ENCODE peak calls at places on chromosomes 13 and 19, in nine cellular contexts. One of them, this sample, is unnamed.

GRCh38 chr19:15989889-15990288 is 41.1 kb downstream of the OR10H4 start:
- DNase-seq in Calu3: no peak
- DNase-seq in stimulated activated CD4-positive, alpha-beta T cell treated with anti-CD3 and anti-CD28 coated beads, Interleukin-1b, Interleukin-23, amount 100 ng/mL, for 1 hour: no peak
- DNase-seq in C1 segment of cervical spinal cord: no peak
- DNase-seq in osteocyte: no peak
- DNase-seq in EL: no peak
- DNase-seq in SW480: no peak
- DNase-seq in adrenal gland: no peak
- DNase-seq in CD4-positive, alpha-beta T cell: no peak
- DNase-seq in this sample: no peak

GRCh38 chr13:29361716-29362115 is 233.8 kb downstream of the SLC7A1 start:
- DNase-seq in CD4-positive, alpha-beta T cell: no peak
- DNase-seq in SW480: no peak
- DNase-seq in stimulated activated CD4-positive, alpha-beta T cell treated with anti-CD3 and anti-CD28 coated beads, Interleukin-1b, Interleukin-23, amount 100 ng/mL, for 1 hour: no peak
- DNase-seq in EL: no peak
- DNase-seq in adrenal gland: no peak
- DNase-seq in Calu3: no peak
- DNase-seq in C1 segment of cervical spinal cord: no peak
- DNase-seq in osteocyte: no peak
- DNase-seq in this sample: no peak

GRCh38 chr19:45908956-45909355 is 5.6 kb downstream of the NANOS2 start:
- DNase-seq in stimulated activated CD4-positive, alpha-beta T cell treated with anti-CD3 and anti-CD28 coated beads, Interleukin-1b, Interleukin-23, amount 100 ng/mL, for 1 hour: no peak
- DNase-seq in osteocyte: no peak
- DNase-seq in CD4-positive, alpha-beta T cell: no peak
- DNase-seq in Calu3: no peak
- DNase-seq in adrenal gland: no peak
- DNase-seq in EL: peak; percentile 30
- DNase-seq in SW480: no peak
- DNase-seq in C1 segment of cervical spinal cord: no peak
- DNase-seq in this sample: no peak

GRCh38 chr19:10817291-10818038 is 18.5 kb downstream of the TMED1 start:
- DNase-seq in Calu3: no peak
- DNase-seq in SW480: no peak
- DNase-seq in osteocyte: peak; percentile 92
- DNase-seq in stimulated activated CD4-positive, alpha-beta T cell treated with anti-CD3 and anti-CD28 coated beads, Interleukin-1b, Interleukin-23, amount 100 ng/mL, for 1 hour: no peak
- DNase-seq in CD4-positive, alpha-beta T cell: no peak
- DNase-seq in EL: peak; percentile 98
- DNase-seq in adrenal gland: no peak
- DNase-seq in C1 segment of cervical spinal cord: no peak
- DNase-seq in this sample: peak; percentile 77

GRCh38 chr19:33264881-33265445 is 37.4 kb downstream of the CEBPA start:
- DNase-seq in adrenal gland: no peak
- DNase-seq in Calu3: no peak
- DNase-seq in osteocyte: no peak
- DNase-seq in stimulated activated CD4-positive, alpha-beta T cell treated with anti-CD3 and anti-CD28 coated beads, Interleukin-1b, Interleukin-23, amount 100 ng/mL, for 1 hour: no peak
- DNase-seq in C1 segment of cervical spinal cord: no peak
- DNase-seq in SW480: no peak
- DNase-seq in CD4-positive, alpha-beta T cell: no peak
- DNase-seq in EL: no peak
- DNase-seq in this sample: no peak

GRCh38 chr13:81577601-81578000 is 1236.7 kb upstream of the SPRY2 start:
- DNase-seq in C1 segment of cervical spinal cord: no peak
- DNase-seq in Calu3: no peak
- DNase-seq in EL: no peak
- DNase-seq in SW480: no peak
- DNase-seq in CD4-positive, alpha-beta T cell: no peak
- DNase-seq in osteocyte: no peak
- DNase-seq in stimulated activated CD4-positive, alpha-beta T cell treated with anti-CD3 and anti-CD28 coated beads, Interleukin-1b, Interleukin-23, amount 100 ng/mL, for 1 hour: no peak
- DNase-seq in adrenal gland: no peak
- DNase-seq in this sample: no peak

GRCh38 chr13:97600438-97601080 is 166.6 kb downstream of the RAP2A start:
- DNase-seq in CD4-positive, alpha-beta T cell: no peak
- DNase-seq in C1 segment of cervical spinal cord: no peak
- DNase-seq in EL: peak; percentile 52
- DNase-seq in adrenal gland: no peak
- DNase-seq in SW480: peak; percentile 45
- DNase-seq in osteocyte: no peak
- DNase-seq in stimulated activated CD4-positive, alpha-beta T cell treated with anti-CD3 and anti-CD28 coated beads, Interleukin-1b, Interleukin-23, amount 100 ng/mL, for 1 hour: no peak
- DNase-seq in Calu3: no peak
- DNase-seq in this sample: no peak

GRCh38 chr19:38812004-38812840 is 523 bp downstream of the LGALS4 start:
- DNase-seq in Calu3: no peak
- DNase-seq in adrenal gland: no peak
- DNase-seq in SW480: no peak
- DNase-seq in EL: no peak
- DNase-seq in C1 segment of cervical spinal cord: no peak
- DNase-seq in osteocyte: no peak
- DNase-seq in CD4-positive, alpha-beta T cell: no peak
- DNase-seq in stimulated activated CD4-positive, alpha-beta T cell treated with anti-CD3 and anti-CD28 coated beads, Interleukin-1b, Interleukin-23, amount 100 ng/mL, for 1 hour: no peak
- DNase-seq in this sample: no peak

GRCh38 chr19:4108767-4109625 is 14.9 kb downstream of the MAP2K2 start:
- DNase-seq in C1 segment of cervical spinal cord: no peak
- DNase-seq in CD4-positive, alpha-beta T cell: peak; percentile 74
- DNase-seq in EL: no peak
- DNase-seq in Calu3: no peak
- DNase-seq in stimulated activated CD4-positive, alpha-beta T cell treated with anti-CD3 and anti-CD28 coated beads, Interleukin-1b, Interleukin-23, amount 100 ng/mL, for 1 hour: no peak
- DNase-seq in SW480: no peak
- DNase-seq in osteocyte: no peak
- DNase-seq in adrenal gland: no peak
- DNase-seq in this sample: no peak

GRCh38 chr13:103926118-103926517 is 859.9 kb upstream of the SLC10A2 start:
- DNase-seq in Calu3: no peak
- DNase-seq in CD4-positive, alpha-beta T cell: no peak
- DNase-seq in stimulated activated CD4-positive, alpha-beta T cell treated with anti-CD3 and anti-CD28 coated beads, Interleukin-1b, Interleukin-23, amount 100 ng/mL, for 1 hour: no peak
- DNase-seq in osteocyte: no peak
- DNase-seq in SW480: no peak
- DNase-seq in EL: no peak
- DNase-seq in C1 segment of cervical spinal cord: no peak
- DNase-seq in adrenal gland: no peak
- DNase-seq in this sample: no peak

GRCh38 chr13:52695856-52696255 is 43.2 kb downstream of the SUGT1 start:
- DNase-seq in stimulated activated CD4-positive, alpha-beta T cell treated with anti-CD3 and anti-CD28 coated beads, Interleukin-1b, Interleukin-23, amount 100 ng/mL, for 1 hour: no peak
- DNase-seq in adrenal gland: no peak
- DNase-seq in SW480: peak; percentile 9
- DNase-seq in osteocyte: no peak
- DNase-seq in EL: peak; percentile 5
- DNase-seq in C1 segment of cervical spinal cord: no peak
- DNase-seq in Calu3: no peak
- DNase-seq in CD4-positive, alpha-beta T cell: no peak
- DNase-seq in this sample: no peak

GRCh38 chr13:23715092-23715761 is 145.0 kb downstream of the TNFRSF19 start:
- DNase-seq in CD4-positive, alpha-beta T cell: no peak
- DNase-seq in Calu3: no peak
- DNase-seq in C1 segment of cervical spinal cord: no peak
- DNase-seq in EL: no peak
- DNase-seq in osteocyte: no peak
- DNase-seq in SW480: no peak
- DNase-seq in stimulated activated CD4-positive, alpha-beta T cell treated with anti-CD3 and anti-CD28 coated beads, Interleukin-1b, Interleukin-23, amount 100 ng/mL, for 1 hour: no peak
- DNase-seq in adrenal gland: no peak
- DNase-seq in this sample: no peak

GRCh38 chr19:15443838-15444237 is 5.9 kb downstream of the WIZ start:
- DNase-seq in C1 segment of cervical spinal cord: no peak
- DNase-seq in Calu3: no peak
- DNase-seq in EL: no peak
- DNase-seq in adrenal gland: no peak
- DNase-seq in CD4-positive, alpha-beta T cell: no peak
- DNase-seq in stimulated activated CD4-positive, alpha-beta T cell treated with anti-CD3 and anti-CD28 coated beads, Interleukin-1b, Interleukin-23, amount 100 ng/mL, for 1 hour: no peak
- DNase-seq in osteocyte: no peak
- DNase-seq in SW480: no peak
- DNase-seq in this sample: peak; percentile 77

GRCh38 chr13:76523740-76524382 is 362.3 kb downstream of the KCTD12 start:
- DNase-seq in Calu3: no peak
- DNase-seq in osteocyte: no peak
- DNase-seq in stimulated activated CD4-positive, alpha-beta T cell treated with anti-CD3 and anti-CD28 coated beads, Interleukin-1b, Interleukin-23, amount 100 ng/mL, for 1 hour: no peak
- DNase-seq in C1 segment of cervical spinal cord: no peak
- DNase-seq in EL: no peak
- DNase-seq in CD4-positive, alpha-beta T cell: no peak
- DNase-seq in adrenal gland: no peak
- DNase-seq in SW480: no peak
- DNase-seq in this sample: no peak

GRCh38 chr13:42567772-42568428 is 6.1 kb upstream of the TNFSF11 start:
- DNase-seq in osteocyte: no peak
- DNase-seq in C1 segment of cervical spinal cord: no peak
- DNase-seq in EL: no peak
- DNase-seq in Calu3: no peak
- DNase-seq in CD4-positive, alpha-beta T cell: no peak
- DNase-seq in stimulated activated CD4-positive, alpha-beta T cell treated with anti-CD3 and anti-CD28 coated beads, Interleukin-1b, Interleukin-23, amount 100 ng/mL, for 1 hour: no peak
- DNase-seq in SW480: no peak
- DNase-seq in adrenal gland: no peak
- DNase-seq in this sample: no peak

GRCh38 chr19:10086904-10087256 is 763 bp downstream of the SHFL start:
- DNase-seq in adrenal gland: no peak
- DNase-seq in SW480: no peak
- DNase-seq in C1 segment of cervical spinal cord: no peak
- DNase-seq in CD4-positive, alpha-beta T cell: peak; percentile 65
- DNase-seq in Calu3: no peak
- DNase-seq in osteocyte: no peak
- DNase-seq in EL: peak; percentile 27
- DNase-seq in stimulated activated CD4-positive, alpha-beta T cell treated with anti-CD3 and anti-CD28 coated beads, Interleukin-1b, Interleukin-23, amount 100 ng/mL, for 1 hour: no peak
- DNase-seq in this sample: no peak

GRCh38 chr19:4371209-4371897 is 28.0 kb downstream of the MPND start:
- DNase-seq in Calu3: no peak
- DNase-seq in EL: no peak
- DNase-seq in C1 segment of cervical spinal cord: no peak
- DNase-seq in SW480: peak; percentile 45
- DNase-seq in CD4-positive, alpha-beta T cell: no peak
- DNase-seq in osteocyte: peak; percentile 93
- DNase-seq in adrenal gland: peak; percentile 81
- DNase-seq in stimulated activated CD4-positive, alpha-beta T cell treated with anti-CD3 and anti-CD28 coated beads, Interleukin-1b, Interleukin-23, amount 100 ng/mL, for 1 hour: no peak
- DNase-seq in this sample: peak; percentile 85

GRCh38 chr13:44506719-44507118 is 69.4 kb downstream of the TSC22D1 start:
- DNase-seq in CD4-positive, alpha-beta T cell: no peak
- DNase-seq in Calu3: no peak
- DNase-seq in EL: no peak
- DNase-seq in stimulated activated CD4-positive, alpha-beta T cell treated with anti-CD3 and anti-CD28 coated beads, Interleukin-1b, Interleukin-23, amount 100 ng/mL, for 1 hour: no peak
- DNase-seq in adrenal gland: no peak
- DNase-seq in osteocyte: no peak
- DNase-seq in C1 segment of cervical spinal cord: no peak
- DNase-seq in SW480: no peak
- DNase-seq in this sample: no peak

GRCh38 chr13:36453518-36453917 is 21.2 kb downstream of the CCNA1 start:
- DNase-seq in stimulated activated CD4-positive, alpha-beta T cell treated with anti-CD3 and anti-CD28 coated beads, Interleukin-1b, Interleukin-23, amount 100 ng/mL, for 1 hour: no peak
- DNase-seq in CD4-positive, alpha-beta T cell: no peak
- DNase-seq in Calu3: no peak
- DNase-seq in EL: no peak
- DNase-seq in osteocyte: no peak
- DNase-seq in adrenal gland: no peak
- DNase-seq in SW480: peak; percentile 23
- DNase-seq in C1 segment of cervical spinal cord: no peak
- DNase-seq in this sample: no peak

GRCh38 chr19:3698386-3698950 is 1.8 kb downstream of the PIP5K1C start:
- DNase-seq in C1 segment of cervical spinal cord: no peak
- DNase-seq in stimulated activated CD4-positive, alpha-beta T cell treated with anti-CD3 and anti-CD28 coated beads, Interleukin-1b, Interleukin-23, amount 100 ng/mL, for 1 hour: no peak
- DNase-seq in adrenal gland: no peak
- DNase-seq in Calu3: no peak
- DNase-seq in SW480: no peak
- DNase-seq in EL: no peak
- DNase-seq in CD4-positive, alpha-beta T cell: no peak
- DNase-seq in osteocyte: no peak
- DNase-seq in this sample: peak; percentile 82